ENCODE peak calls at places on chromosomes 5 and 9, in four cellular contexts. J, R, L and M are unnamed samples.

GRCh38 chr5:67657055-67657454 is 460.5 kb upstream of the CD180 start:
- DNase-seq in L (no peak), R (no peak), J (no peak), M (no peak)

GRCh38 chr5:37816883-37817282 is 23.0 kb downstream of the GDNF start:
- DNase-seq in J (no peak), L (no peak), R (no peak), M (no peak)

GRCh38 chr5:132237141-132237540 is 9.5 kb upstream of the P4HA2 start:
- DNase-seq in R (no peak), J (peak), L (peak), M (no peak)

GRCh38 chr5:72456391-72457060 is 50.7 kb downstream of the ZNF366 start:
- DNase-seq in L (no peak), J (no peak), R (no peak), M (no peak)

GRCh38 chr5:128924299-128924698 is 41.0 kb upstream of the SLC27A6 start:
- DNase-seq in L (no peak), R (no peak), J (no peak), M (no peak)

GRCh38 chr9:36034911-36035490 is 1.7 kb upstream of the RECK start:
- DNase-seq in R (no peak), J (no peak), L (no peak), M (no peak)

GRCh38 chr9:11312976-11313375 is 700.2 kb upstream of the PTPRD start:
- DNase-seq in L (peak), J (no peak), R (peak), M (no peak)

GRCh38 chr9:109290385-109290784 is 30.5 kb downstream of the EPB41L4B start:
- DNase-seq in L (no peak), R (no peak), J (no peak), M (no peak)

GRCh38 chr5:37859805-37860204 is 20.0 kb upstream of the GDNF start:
- DNase-seq in J (no peak), L (no peak), R (no peak), M (peak)

GRCh38 chr5:78424680-78425079 is 64.3 kb downstream of the SCAMP1 start:
- DNase-seq in L (no peak), R (no peak), J (no peak), M (no peak)

GRCh38 chr9:114805670-114806551 is at the start of gene TNFSF15:
- DNase-seq in R (no peak), L (peak), J (peak), M (peak)

GRCh38 chr9:95508242-95508967 is 8.4 kb downstream of the PTCH1 start:
- DNase-seq in L (peak), R (no peak), J (no peak), M (peak)

GRCh38 chr5:141529873-141530272 is 41.0 kb downstream of the PCDHGC5 start:
- DNase-seq in L (no peak), J (no peak), R (no peak), M (no peak)

GRCh38 chr5:174514325-174514724 is 210.1 kb upstream of the MSX2 start:
- DNase-seq in J (no peak), R (no peak), L (no peak), M (no peak)

GRCh38 chr5:56561455-56561854 is 253.9 kb upstream of the MAP3K1 start:
- DNase-seq in J (peak), R (no peak), L (peak), M (no peak)

GRCh38 chr5:173793677-173794570 is 94.2 kb upstream of the CPEB4 start:
- DNase-seq in R (no peak), L (peak), J (peak), M (no peak)

GRCh38 chr9:22079873-22080341 is 70.8 kb upstream of the CDKN2B start:
- DNase-seq in J (peak), L (peak), R (peak), M (peak)

GRCh38 chr9:121991305-121991661 is 101.8 kb downstream of the TTLL11 start:
- DNase-seq in L (no peak), R (no peak), J (no peak), M (no peak)

GRCh38 chr5:34832568-34832967 is 6.4 kb upstream of the TTC23L start:
- DNase-seq in R (no peak), J (no peak), L (no peak), M (no peak)

GRCh38 chr5:137365126-137365865 is 133.8 kb downstream of the SPOCK1 start:
- DNase-seq in R (no peak), J (no peak), L (no peak), M (no peak)

GRCh38 chr5:45454114-45454513 is 242.1 kb downstream of the HCN1 start:
- DNase-seq in J (no peak), R (peak), L (peak), M (peak)

GRCh38 chr9:109272745-109273144 is 48.1 kb downstream of the EPB41L4B start:
- DNase-seq in J (no peak), R (no peak), L (no peak), M (no peak)

GRCh38 chr9:122821278-122821952 is 7.0 kb downstream of the PDCL start:
- DNase-seq in J (no peak), L (no peak), R (no peak), M (no peak)

GRCh38 chr9:84711936-84712335 is 42.4 kb downstream of the NTRK2 start:
- DNase-seq in R (peak), J (peak), L (peak), M (no peak)

GRCh38 chr5:92778261-92778660 is 802.8 kb downstream of the NR2F1-AS1 start:
- DNase-seq in L (no peak), J (no peak), R (no peak), M (no peak)

GRCh38 chr9:76876098-76876497 is 29.8 kb downstream of the PRUNE2 start:
- DNase-seq in J (peak), R (peak), L (peak), M (no peak)

GRCh38 chr9:126399251-126399650 is 72.6 kb downstream of the MVB12B start:
- DNase-seq in J (no peak), R (peak), L (no peak), M (no peak)

GRCh38 chr5:98916540-98916939 is 12.3 kb downstream of the CHD1 start:
- DNase-seq in R (no peak), L (no peak), J (no peak), M (no peak)

GRCh38 chr5:997711-998110 is 10.9 kb upstream of the NKD2 start:
- DNase-seq in L (no peak), J (no peak), R (no peak), M (no peak)

GRCh38 chr9:6973089-6973488 is 215.3 kb downstream of the KDM4C start:
- DNase-seq in L (no peak), J (no peak), R (no peak), M (no peak)

GRCh38 chr5:162929104-162929503 is 508.3 kb upstream of the CCNG1 start:
- DNase-seq in J (no peak), R (no peak), L (no peak), M (no peak)

GRCh38 chr9:98942906-98943681 is 613 bp upstream of the COL15A1 start:
- DNase-seq in L (no peak), J (no peak), R (no peak), M (peak)

GRCh38 chr9:131273791-131274673 is 2.3 kb downstream of the FAM78A start:
- DNase-seq in J (no peak), L (no peak), R (no peak), M (no peak)

GRCh38 chr9:27471789-27472585 is 52.1 kb upstream of the IFNK start:
- DNase-seq in R (peak), L (no peak), J (no peak), M (no peak)

GRCh38 chr5:153543288-153543687 is 52.8 kb downstream of the GRIA1 start:
- DNase-seq in L (no peak), J (no peak), R (no peak), M (no peak)

DNA sequence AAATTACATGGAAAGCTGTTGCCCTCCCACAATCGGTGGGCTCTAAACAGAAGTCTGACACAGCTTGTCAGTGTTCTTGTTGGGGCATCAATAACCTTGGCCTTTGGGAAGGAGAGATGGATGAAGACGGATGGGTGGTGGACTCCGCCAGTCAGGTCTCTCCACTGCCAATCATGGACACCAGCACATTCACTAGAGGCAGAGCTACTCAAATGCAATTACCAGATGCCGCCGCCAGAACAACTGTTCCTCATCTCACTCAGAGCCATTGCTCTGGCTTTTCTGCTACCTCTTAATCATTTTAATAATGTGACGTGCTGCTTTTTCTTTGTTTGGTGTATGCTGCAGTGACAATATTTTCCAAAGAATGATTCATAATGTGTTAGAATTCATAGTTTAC is 27.9 kb upstream of the SEMA5A start:
- DNase-seq in L (no peak), J (no peak), R (no peak), M (no peak)
- TF ChIP-seq CTCF in L (no peak), J (no peak), R (no peak), M (no peak)

DNA sequence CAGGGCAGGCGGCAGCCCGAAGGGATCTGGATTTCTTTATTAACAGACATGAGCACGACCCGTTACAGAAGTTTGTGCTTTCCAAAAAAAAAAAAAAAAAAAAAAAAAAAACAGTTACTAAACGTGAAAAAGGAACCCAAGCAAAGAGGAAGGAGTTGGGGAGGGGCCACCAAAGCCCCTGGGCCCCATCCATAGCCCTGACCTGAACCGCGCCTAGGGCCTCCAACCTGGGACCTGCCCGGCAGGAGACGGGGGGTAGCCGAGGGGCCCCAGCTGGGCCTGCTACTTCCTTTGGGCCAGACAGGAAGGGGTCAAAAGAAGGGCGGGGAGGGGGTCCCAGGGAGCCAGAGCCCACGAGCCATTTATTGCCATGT is 10.0 kb downstream of the PRR7 start:
- DNase-seq in R (no peak), L (no peak), J (no peak), M (no peak)
- TF ChIP-seq CTCF in R (no peak), L (no peak), J (no peak), M (no peak)

GRCh38 chr5:168295574-168296201 is 4.2 kb downstream of the WWC1 start:
- DNase-seq in L (peak), R (peak), J (peak), M (no peak)
- TF ChIP-seq CTCF in L (peak), R (peak), J (peak), M (no peak)

GRCh38 chr5:115068239-115069086 is 101.2 kb downstream of the TRIM36 start:
- DNase-seq in L (peak), R (peak), J (peak), M (peak)

GRCh38 chr5:115072266-115073056 is 97.2 kb downstream of the TRIM36 start:
- DNase-seq in L (peak), J (no peak), R (no peak), M (no peak)

GRCh38 chr5:115070737-115071136 is 99.0 kb downstream of the TRIM36 start:
- DNase-seq in J (no peak), L (no peak), R (no peak), M (no peak)

DNA sequence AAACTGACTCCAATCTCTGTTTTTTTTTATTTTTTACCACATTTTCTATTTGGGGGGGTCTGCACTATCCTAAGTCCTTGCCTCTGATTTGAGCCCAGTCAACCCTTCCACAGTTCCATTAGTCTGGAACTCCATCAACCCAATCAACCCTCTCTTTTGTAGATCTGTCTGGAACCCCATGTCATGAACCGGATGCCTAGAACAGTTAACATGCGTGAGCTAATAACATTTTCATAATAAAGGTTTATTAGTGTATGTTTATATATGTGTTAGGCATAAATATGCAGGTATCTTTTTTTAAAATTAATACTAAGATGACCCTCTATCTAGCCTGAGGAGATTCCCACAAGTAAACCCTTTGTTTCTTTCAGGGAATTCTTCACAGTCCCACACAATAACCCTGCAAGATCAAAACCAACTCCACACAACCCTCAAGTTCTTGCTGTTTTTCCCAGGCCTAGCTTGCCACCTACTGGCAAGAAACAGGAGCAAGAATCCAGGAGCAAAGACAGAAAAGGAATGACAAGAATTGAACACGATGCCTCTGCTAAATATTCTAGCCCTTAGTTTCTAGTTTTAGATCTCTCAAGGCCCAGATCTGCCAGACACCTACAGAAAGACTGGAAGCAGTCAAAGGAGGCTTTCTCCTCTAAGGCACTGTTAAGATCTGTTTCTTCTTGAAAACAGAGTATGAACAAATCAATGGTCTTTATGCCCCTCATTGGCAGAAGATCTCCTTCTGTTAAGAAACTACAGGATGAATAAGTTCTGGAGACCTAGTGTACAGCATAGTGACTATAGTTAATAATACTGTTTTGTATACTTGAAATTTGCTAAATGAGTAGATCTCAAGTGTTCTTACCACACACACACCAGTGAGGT is 100.4 kb downstream of the TRIM36 start:
- DNase-seq in J (peak), L (peak), R (peak), M (no peak)
- TF ChIP-seq CTCF in J (peak), L (peak), R (peak), M (no peak)

DNA sequence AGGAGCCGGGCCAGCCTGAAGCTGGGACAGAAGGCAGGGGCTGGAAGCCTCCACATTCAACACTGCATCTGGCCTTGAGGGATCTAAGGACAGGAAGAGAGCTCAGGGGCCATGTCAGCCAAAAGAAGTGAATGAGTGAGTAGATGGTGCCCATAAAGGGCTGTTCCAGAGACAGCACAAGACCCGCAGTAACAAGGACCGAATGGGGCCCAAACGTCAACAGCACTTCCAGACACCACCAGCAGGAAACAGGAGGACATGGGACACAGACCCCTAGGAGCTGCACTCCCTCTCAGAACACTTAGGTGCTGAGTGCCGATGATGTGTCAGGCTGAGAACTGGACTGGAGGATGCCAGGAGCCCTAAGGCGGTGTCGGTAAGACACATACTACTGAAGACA is 114.8 kb upstream of the FAM120A start:
- DNase-seq in L (no peak), R (no peak), J (no peak), M (no peak)
- TF ChIP-seq CTCF in L (no peak), R (no peak), J (no peak), M (no peak)